ENCODE peak calls at places on chromosomes 3 and 15, in eight cellular contexts. P is ovary; H is CD8-positive, alpha-beta memory T cell; S is Panc1; L is PC-3; D is SJSA1; K is Peyer's patch; Q is tibial artery. I is an unnamed sample.
A peak's percentile ranks its signal among the peaks of the same experiment; 100 is the strongest.

GRCh38 chr3:149808209-149808829 is 4.7 kb upstream of the RNF13 start:
- DNase-seq in Q (peak; percentile 80), K (peak; percentile 70), H (peak; percentile 18), L (peak; percentile 84), S (peak; percentile 71), D (peak; percentile 70), P (peak; percentile 67), I (peak; percentile 28)

GRCh38 chr15:92903588-92903955 is 3.4 kb downstream of the CHD2 start:
- DNase-seq in Q (no peak), H (no peak), L (no peak), K (no peak), P (no peak), D (no peak), S (no peak), I (no peak)

GRCh38 chr15:69869291-69869690 is 228.4 kb downstream of the TLE3 start:
- DNase-seq in Q (no peak), L (peak; percentile 17), D (no peak), H (no peak), S (no peak), P (no peak), K (no peak), I (no peak)

GRCh38 chr3:73225161-73225861 is 163.9 kb downstream of the EBLN2 start:
- DNase-seq in P (no peak), L (no peak), D (no peak), H (no peak), K (no peak), Q (no peak), S (no peak), I (no peak)

GRCh38 chr3:95197661-95198060 is 1134.8 kb downstream of the NSUN3 start:
- DNase-seq in H (no peak), Q (no peak), L (no peak), S (no peak), P (no peak), D (no peak), K (no peak), I (no peak)

GRCh38 chr15:78873796-78874761 is 1.4 kb downstream of the MORF4L1 start:
- DNase-seq in S (no peak), P (no peak), L (peak; percentile 24), K (peak; percentile 41), D (no peak), Q (no peak), H (peak; percentile 55), I (peak; percentile 20)

GRCh38 chr3:53949541-53949940 is 57.9 kb upstream of the SELENOK start:
- DNase-seq in P (no peak), S (no peak), K (no peak), H (no peak), Q (no peak), L (no peak), D (no peak), I (no peak)

GRCh38 chr3:68025189-68025588 is 370.8 kb upstream of the SUCLG2 start:
- DNase-seq in K (no peak), L (no peak), Q (no peak), P (no peak), S (no peak), H (no peak), D (no peak), I (no peak)

GRCh38 chr15:99504823-99505551 is 60.8 kb upstream of the MEF2A start:
- DNase-seq in H (no peak), D (no peak), S (no peak), L (peak; percentile 56), P (no peak), K (no peak), Q (no peak), I (no peak)

DNA sequence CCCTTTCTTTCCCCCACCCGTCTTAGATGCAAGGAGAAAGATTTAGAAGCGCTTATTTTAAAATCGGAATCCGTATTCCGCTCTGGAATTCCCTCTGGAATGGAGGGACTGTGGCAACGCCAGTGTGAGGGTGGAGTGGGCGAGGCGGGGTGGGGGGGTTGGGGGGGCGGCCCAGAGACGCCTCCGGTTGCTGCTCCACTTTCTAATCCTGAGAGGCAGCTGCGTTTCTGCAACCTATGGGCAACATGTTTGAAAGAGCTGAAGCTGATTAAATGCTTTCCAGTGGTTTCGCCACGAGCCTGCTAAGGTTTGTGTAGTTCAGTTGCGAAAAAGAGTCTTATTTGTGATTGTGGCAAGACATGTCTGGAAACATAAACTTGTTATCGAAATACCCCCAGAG is at the start of gene CCK:
- DNase-seq in H (no peak), S (no peak), K (no peak), Q (no peak), D (peak; percentile 1), L (no peak), P (no peak), I (no peak)
- H3K27me3 ChIP-seq in H (peaks cover 20% of the 10 kb centered on the region), S (peaks cover 22% of the 10 kb centered on the region), K (no peaks in the 10 kb centered on the region), Q (peaks cover 70% of the 10 kb centered on the region), D (peaks cover 45% of the 10 kb centered on the region), L (peaks cover 44% of the 10 kb centered on the region), P (no peaks in the 10 kb centered on the region), I (peaks cover 1% of the 10 kb centered on the region)

DNA sequence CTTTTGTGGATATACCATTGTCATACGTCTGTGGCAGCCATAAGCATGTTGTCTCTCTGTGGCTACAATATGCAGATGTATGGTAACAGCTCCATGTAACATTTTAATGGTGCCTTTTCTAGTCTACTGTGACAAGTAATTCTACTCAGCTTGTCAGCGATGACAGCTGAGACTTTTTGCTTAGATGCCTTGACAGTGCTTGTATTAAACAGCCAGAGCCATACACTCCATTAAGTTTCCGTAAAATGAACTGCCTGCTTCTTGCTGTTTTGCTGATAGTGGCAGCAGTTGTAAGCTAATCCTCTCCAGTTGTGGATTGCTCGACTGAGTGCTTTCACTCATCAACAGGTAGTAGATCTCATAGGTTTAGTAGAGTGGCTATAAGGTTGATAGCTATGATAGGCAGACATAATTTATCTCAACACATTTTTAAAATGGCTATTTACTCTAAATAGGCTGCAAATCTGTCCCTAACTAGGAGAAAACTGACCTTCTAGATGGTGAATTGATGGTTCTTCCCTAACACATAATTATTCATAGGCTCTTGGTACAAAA is 260.2 kb upstream of the NAALADL2 start:
- DNase-seq in D (no peak), L (no peak), P (no peak), K (no peak), Q (no peak), H (no peak), S (no peak), I (no peak)
- H3K27me3 ChIP-seq in D (no peaks in the 10 kb centered on the region), L (no peaks in the 10 kb centered on the region), P (no peaks in the 10 kb centered on the region), K (no peaks in the 10 kb centered on the region), Q (no peaks in the 10 kb centered on the region), H (no peaks in the 10 kb centered on the region), S (no peaks in the 10 kb centered on the region), I (no peaks in the 10 kb centered on the region)

DNA sequence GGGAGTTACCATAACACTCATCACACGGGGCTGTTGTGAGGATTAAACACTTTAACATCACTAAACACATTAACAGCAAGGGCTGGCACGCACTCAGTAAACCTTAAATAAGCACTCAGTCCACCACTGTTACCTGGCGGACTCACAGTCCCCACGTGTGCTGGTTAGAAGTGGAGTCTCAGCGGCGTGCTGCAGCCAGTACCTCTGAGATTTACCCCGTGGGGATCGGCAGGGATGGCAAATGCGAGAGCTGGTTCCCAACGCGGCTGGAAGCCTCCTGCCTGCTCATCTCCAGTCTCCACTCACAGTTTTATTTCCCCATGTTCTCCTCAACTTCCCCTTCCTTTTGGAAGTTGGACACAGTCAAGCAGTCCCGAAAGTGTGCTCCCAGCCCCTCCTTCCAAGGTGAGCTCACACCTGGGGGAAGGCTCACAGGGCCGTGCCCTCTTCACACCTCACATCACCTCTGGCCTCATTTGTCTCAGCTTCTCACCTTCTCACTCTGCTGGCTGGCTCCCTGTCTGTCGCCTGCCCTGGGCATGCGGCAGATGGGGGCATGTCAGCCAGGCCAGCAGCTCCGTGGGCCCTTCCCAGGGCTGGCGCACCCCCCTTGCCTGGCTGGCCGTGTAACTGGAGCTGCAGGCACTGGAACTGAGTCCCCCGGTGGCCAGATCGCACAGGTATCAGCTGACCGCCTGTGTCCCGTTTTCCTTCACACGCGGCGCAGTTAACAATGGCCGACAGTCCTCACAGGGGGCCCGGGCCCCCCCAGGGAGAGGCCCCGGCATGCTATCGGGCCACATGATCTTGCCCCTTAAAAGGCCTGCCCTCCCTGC is 87.1 kb downstream of the WNT7A start:
- DNase-seq in S (no peak), K (no peak), H (no peak), P (no peak), Q (no peak), D (no peak), L (no peak), I (no peak)
- H3K27me3 ChIP-seq in S (no peaks in the 10 kb centered on the region), K (no peaks in the 10 kb centered on the region), H (no peaks in the 10 kb centered on the region), P (no peaks in the 10 kb centered on the region), Q (peaks cover 53% of the 10 kb centered on the region), D (peaks cover 36% of the 10 kb centered on the region), L (no peaks in the 10 kb centered on the region), I (no peaks in the 10 kb centered on the region)

GRCh38 chr3:123021388-123021787 is 6.2 kb downstream of the SEMA5B start:
- DNase-seq in D (no peak), L (no peak), S (no peak), P (no peak), K (no peak), H (no peak), Q (no peak), I (no peak)
- H3K27me3 ChIP-seq in D (peaks cover 79% of the 10 kb centered on the region), L (peaks cover 93% of the 10 kb centered on the region), S (peaks cover 66% of the 10 kb centered on the region), P (no peaks in the 10 kb centered on the region), K (no peaks in the 10 kb centered on the region), H (peaks cover 21% of the 10 kb centered on the region), Q (peaks cover 13% of the 10 kb centered on the region), I (peaks cover 5% of the 10 kb centered on the region)

GRCh38 chr3:70488816-70489215 is 176.4 kb upstream of the MDFIC2 start:
- DNase-seq in P (no peak), H (no peak), L (no peak), Q (no peak), S (no peak), K (no peak), D (no peak), I (no peak)

DNA sequence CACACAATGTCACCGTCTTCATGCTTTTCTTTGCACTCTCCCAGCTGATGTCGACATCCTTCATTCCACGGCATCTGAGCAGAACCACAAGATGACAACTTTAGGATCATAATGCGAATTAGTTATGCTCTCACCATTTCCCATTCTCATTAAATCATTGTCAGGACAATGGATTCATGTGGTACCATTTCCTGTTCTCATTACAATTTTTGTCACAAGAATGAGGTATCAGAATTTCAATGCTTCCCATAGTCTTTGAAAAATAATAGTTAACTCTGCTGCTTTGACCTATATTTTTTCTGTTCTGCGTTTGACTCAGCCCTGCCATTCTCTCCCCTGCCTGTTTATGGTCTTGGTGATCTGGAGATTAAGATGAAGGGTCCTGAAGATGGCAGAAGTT is 175.7 kb upstream of the MDFIC2 start:
- DNase-seq in D (no peak), S (no peak), K (no peak), H (no peak), P (no peak), L (no peak), Q (no peak), I (no peak)
- H3K27me3 ChIP-seq in D (peaks cover 5% of the 10 kb centered on the region), S (no peaks in the 10 kb centered on the region), K (no peaks in the 10 kb centered on the region), H (no peaks in the 10 kb centered on the region), P (no peaks in the 10 kb centered on the region), L (peaks cover 20% of the 10 kb centered on the region), Q (no peaks in the 10 kb centered on the region), I (no peaks in the 10 kb centered on the region)